ENCODE peak calls at places on chromosomes 13 and 19, in four cellular contexts. F is HL-60, R is adrenal gland, O is thyroid gland. T is an unnamed sample.

GRCh38 chr19:18051887-18052286 is 34.8 kb downstream of the IL12RB1 start:
- DNase-seq in O (peak), R (no peak), F (no peak), T (no peak)

GRCh38 chr13:47287291-47287751 is 390.5 kb upstream of the HTR2A start:
- DNase-seq in O (no peak), F (no peak), R (no peak), T (no peak)

GRCh38 chr19:7748756-7749155 is 1.4 kb upstream of the CD209 start:
- DNase-seq in F (no peak), R (peak), O (no peak), T (peak)

GRCh38 chr13:64640002-64640401 is 2590.1 kb downstream of the PCDH9 start:
- DNase-seq in O (no peak), R (no peak), F (no peak), T (no peak)

GRCh38 chr13:48402325-48402962 is 10.5 kb downstream of the LPAR6 start:
- DNase-seq in R (no peak), F (no peak), O (no peak), T (no peak)

GRCh38 chr13:58991826-58992477 is 1171.8 kb downstream of the DIAPH3 start:
- DNase-seq in O (no peak), R (no peak), F (no peak), T (no peak)

GRCh38 chr19:41386442-41386841 is 10.1 kb downstream of the TMEM91 start:
- DNase-seq in R (no peak), O (no peak), F (no peak), T (no peak)

GRCh38 chr13:59607780-59608233 is 555.9 kb downstream of the DIAPH3 start:
- DNase-seq in R (no peak), F (no peak), O (no peak), T (no peak)

GRCh38 chr19:20079487-20079886 is 1.7 kb downstream of the ZNF90 start:
- DNase-seq in R (no peak), O (no peak), F (no peak), T (no peak)

GRCh38 chr19:14411161-14411560 is 8.0 kb downstream of the DDX39A start:
- DNase-seq in R (no peak), O (no peak), F (no peak), T (no peak)

GRCh38 chr13:107466326-107466725 is 749.0 kb downstream of the LIG4 start:
- DNase-seq in O (no peak), R (no peak), F (no peak), T (peak)

GRCh38 chr19:52198678-52199077 is 8.8 kb downstream of the PPP2R1A start:
- DNase-seq in F (no peak), R (no peak), O (no peak), T (no peak)

GRCh38 chr19:40610396-40611064 is 9.4 kb downstream of the LTBP4 start:
- DNase-seq in F (no peak), R (peak), O (peak), T (peak)

GRCh38 chr19:58317481-58318072 is 9.2 kb upstream of the ZSCAN22 start:
- DNase-seq in R (no peak), F (no peak), O (peak), T (no peak)

GRCh38 chr13:34913040-34913439 is 29.0 kb upstream of the NBEA start:
- DNase-seq in R (no peak), O (peak), F (no peak), T (peak)

DNA sequence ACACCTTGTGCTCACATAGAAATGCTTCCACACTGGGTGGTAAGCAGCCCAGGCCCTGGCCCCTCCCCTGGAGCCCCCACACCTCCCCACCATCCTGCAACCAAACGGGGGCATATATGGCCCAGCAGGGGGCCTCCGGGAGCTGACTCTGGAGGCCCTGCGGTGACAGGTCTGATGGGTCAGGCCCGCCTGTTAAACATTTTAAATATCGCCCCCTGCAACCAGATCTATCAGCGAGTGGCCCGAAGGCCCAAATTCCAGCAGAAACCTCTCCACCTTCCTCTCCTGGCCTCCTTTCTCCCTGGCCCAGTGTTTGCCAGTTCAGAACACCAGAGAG is 48.0 kb upstream of the KATNAL1 start:
- DNase-seq in R (peak), F (no peak), O (no peak), T (peak)
- TF ChIP-seq CTCF in R (no peak), F (no peak), O (no peak), T (no peak)

DNA sequence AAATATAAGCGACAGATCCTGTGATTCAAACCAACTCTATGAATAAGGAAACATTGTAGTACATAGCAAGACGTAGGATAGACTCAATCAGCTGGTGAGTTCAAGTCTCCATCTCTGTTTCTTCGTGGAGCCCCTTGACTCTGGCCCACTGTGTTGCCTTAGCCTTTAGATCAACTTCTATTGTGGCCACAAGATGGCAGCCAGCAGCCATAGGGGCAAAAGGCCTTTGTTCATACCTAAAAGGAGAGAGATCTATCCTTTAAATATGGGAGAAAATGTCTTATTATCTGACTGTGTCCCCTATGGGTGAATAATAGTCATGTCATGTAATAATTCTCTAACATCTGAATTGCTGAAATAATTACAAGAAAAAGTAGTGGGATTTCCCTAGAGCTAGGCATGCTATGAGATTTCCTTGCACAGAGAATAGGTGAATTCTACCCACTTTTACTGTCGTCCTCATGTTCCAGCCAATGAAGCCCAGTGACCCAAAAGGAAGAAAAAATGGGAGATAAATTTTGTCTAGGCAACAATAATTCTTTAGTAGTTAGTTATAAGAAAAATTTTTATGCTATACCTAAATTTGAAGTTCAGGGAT is 129.4 kb downstream of the PCDH20 start:
- DNase-seq in O (no peak), F (no peak), R (no peak), T (peak)
- TF ChIP-seq CTCF in O (no peak), F (no peak), R (no peak), T (peak)

DNA sequence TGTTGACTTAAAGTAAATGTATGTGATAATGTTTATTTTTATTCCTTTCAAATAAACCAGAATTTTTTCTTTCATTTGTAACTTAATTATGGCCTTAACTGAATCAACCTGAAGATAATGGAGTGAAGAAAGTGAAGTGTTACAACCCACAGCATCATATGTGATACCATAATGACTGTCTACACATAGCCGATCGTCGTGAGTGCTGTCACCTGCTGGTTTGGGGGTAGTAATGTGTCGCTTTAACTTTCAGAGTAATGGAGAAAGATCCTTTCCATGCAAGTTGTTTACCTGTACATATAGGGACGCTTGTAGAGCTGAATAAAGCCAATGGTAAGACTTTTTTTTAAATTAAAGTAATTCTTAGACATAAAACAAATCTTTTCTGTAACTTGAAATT is 9.9 kb downstream of the CDC16 start:
- DNase-seq in R (no peak), F (no peak), O (no peak), T (no peak)
- TF ChIP-seq CTCF in R (no peak), F (no peak), O (no peak), T (no peak)

GRCh38 chr19:33376931-33377557 is 3.5 kb downstream of the CEBPG start:
- DNase-seq in F (no peak), O (no peak), R (no peak), T (no peak)
- TF ChIP-seq CTCF in F (no peak), O (no peak), R (no peak), T (no peak)

T was measured in H9.